ENCODE peak calls at places on chromosomes 3 and 15, in seven cellular contexts. C is body of pancreas; E is bronchial epithelial cell; X is activated B cell treated with CpG ODN at 0.5 μM for 24 hours; H is sigmoid colon; B is CD4-positive, alpha-beta T cell; I is ovary. D is an unnamed sample.

GRCh38 chr15:61051570-61052031 is 177.5 kb downstream of the RORA start:
- DNase-seq in B (no peak), C (peak), X (no peak), H (peak), E (peak), I (peak), D (no peak)

GRCh38 chr3:53065841-53066480 is 20.1 kb upstream of the SFMBT1 start:
- DNase-seq in E (no peak), I (peak), B (no peak), X (no peak), H (peak), C (no peak), D (no peak)

GRCh38 chr15:74635228-74635627 is 19.6 kb downstream of the CLK3 start:
- DNase-seq in X (peak), E (peak), C (peak), H (no peak), B (peak), I (peak), D (no peak)

GRCh38 chr3:55622733-55623132 is 135.6 kb upstream of the WNT5A start:
- DNase-seq in E (no peak), B (no peak), I (no peak), H (no peak), C (no peak), X (no peak), D (no peak)

GRCh38 chr3:37582117-37582516 is 279.6 kb upstream of the CTDSPL start:
- DNase-seq in B (no peak), H (no peak), X (no peak), I (no peak), C (no peak), E (no peak), D (no peak)

GRCh38 chr3:187025254-187025655 is 94.9 kb downstream of the ST6GAL1 start:
- DNase-seq in B (peak), C (no peak), I (no peak), E (no peak), H (no peak), X (no peak), D (no peak)

GRCh38 chr3:125437631-125438435 is 62.7 kb upstream of the ZNF148 start:
- DNase-seq in C (peak), I (peak), X (peak), B (peak), E (peak), H (peak), D (peak)

GRCh38 chr3:13262493-13263211 is 157.5 kb downstream of the NUP210 start:
- DNase-seq in B (no peak), I (no peak), E (no peak), C (no peak), X (no peak), H (no peak), D (no peak)

GRCh38 chr3:112405845-112406244 is 72.9 kb downstream of the CD200 start:
- DNase-seq in B (no peak), X (no peak), H (no peak), C (no peak), E (peak), I (no peak), D (no peak)

GRCh38 chr3:137282871-137283270 is 325.1 kb downstream of the IL20RB start:
- DNase-seq in X (no peak), B (no peak), C (no peak), E (no peak), H (no peak), I (no peak), D (no peak)

GRCh38 chr15:68252925-68253534 is 23.5 kb upstream of the CLN6 start:
- DNase-seq in C (peak), H (no peak), B (no peak), E (peak), X (no peak), I (peak), D (no peak)

GRCh38 chr15:101162701-101163483 is 89.0 kb downstream of the CHSY1 start:
- DNase-seq in X (no peak), B (no peak), H (peak), E (no peak), I (no peak), C (no peak), D (no peak)

GRCh38 chr15:42094512-42094963 is at the start of gene PLA2G4D:
- DNase-seq in C (no peak), X (no peak), H (no peak), I (no peak), E (peak), B (no peak), D (peak)

GRCh38 chr15:25862469-25863066 is 559 bp downstream of the ATP10A start:
- DNase-seq in E (peak), X (no peak), I (no peak), C (no peak), H (no peak), B (peak), D (no peak)

GRCh38 chr3:40043444-40043755 is 234.0 kb downstream of the MYRIP start:
- DNase-seq in H (no peak), B (no peak), X (no peak), E (peak), C (peak), I (no peak), D (no peak)

GRCh38 chr15:43927203-43927602 is 100.4 kb downstream of the WDR76 start:
- DNase-seq in H (no peak), E (no peak), C (no peak), X (no peak), I (no peak), B (no peak), D (no peak)

GRCh38 chr3:176769547-176770190 is 427.6 kb downstream of the TBL1XR1 start:
- DNase-seq in X (no peak), H (no peak), B (no peak), I (no peak), E (no peak), C (no peak), D (no peak)

GRCh38 chr3:152320201-152320617 is 51.5 kb downstream of the MBNL1 start:
- DNase-seq in E (no peak), H (no peak), C (no peak), B (no peak), I (no peak), X (no peak), D (no peak)

GRCh38 chr15:82624008-82624407 is 23.2 kb downstream of the CPEB1 start:
- DNase-seq in E (peak), H (no peak), I (no peak), X (no peak), C (no peak), B (no peak), D (no peak)

GRCh38 chr15:82625136-82625535 is 22.0 kb downstream of the CPEB1 start:
- DNase-seq in E (no peak), C (no peak), I (no peak), H (no peak), B (no peak), X (no peak), D (no peak)

GRCh38 chr15:82624438-82624837 is 22.7 kb downstream of the CPEB1 start:
- DNase-seq in H (no peak), B (no peak), E (no peak), C (no peak), X (no peak), I (no peak), D (no peak)

GRCh38 chr15:82621970-82622369 is 25.2 kb downstream of the CPEB1 start:
- DNase-seq in I (no peak), B (no peak), C (no peak), X (no peak), H (no peak), E (peak), D (no peak)
- TF ChIP-seq CTCF in I (no peak), B (no peak), C (no peak), X (no peak), H (no peak), E (peak), D (no peak)

DNA sequence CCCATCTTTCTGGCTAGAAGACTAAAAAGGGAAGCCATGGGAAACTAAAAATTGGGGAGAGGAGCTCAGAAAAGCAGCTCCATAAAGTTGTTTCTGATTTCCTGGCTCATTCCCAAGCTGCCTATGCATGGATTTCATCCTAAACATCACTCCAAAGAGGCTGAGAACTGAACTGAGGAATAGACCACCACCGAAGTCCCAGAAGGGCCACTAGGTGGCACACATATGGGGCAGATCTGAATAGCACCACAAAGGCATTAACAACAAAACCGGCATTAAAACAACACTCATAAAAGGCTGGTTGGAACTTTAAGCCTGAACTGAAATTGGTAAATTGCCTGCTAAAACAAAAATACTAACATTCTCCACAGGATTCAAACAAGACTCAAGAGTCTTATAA is 106.3 kb downstream of the PLD1 start:
- DNase-seq in I (no peak), X (no peak), C (peak), H (no peak), B (no peak), E (peak), D (no peak)
- TF ChIP-seq CTCF in I (no peak), X (no peak), C (peak), H (peak), B (peak), E (peak), D (peak)

DNA sequence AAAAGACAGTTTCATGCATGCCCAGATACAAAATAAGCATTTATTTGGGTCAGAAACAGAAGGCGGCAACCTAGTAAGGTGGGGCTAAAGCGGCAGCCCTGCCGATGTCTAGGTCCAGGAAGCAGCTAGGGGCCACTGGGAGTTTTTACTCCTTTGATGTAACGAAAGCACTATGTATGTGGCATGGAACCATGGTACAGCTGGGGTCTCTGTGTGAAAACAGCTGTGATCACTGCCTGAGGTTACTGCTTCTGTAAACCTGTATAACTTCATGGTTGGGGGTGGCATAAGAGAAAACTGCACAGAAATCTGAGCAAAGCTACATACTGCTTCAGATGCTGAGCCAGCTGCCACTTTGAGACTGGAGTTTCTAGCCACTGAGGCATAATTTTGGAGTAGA is 119.5 kb downstream of the ZNF280D start:
- DNase-seq in B (no peak), E (no peak), C (no peak), I (no peak), X (no peak), H (no peak), D (no peak)
- TF ChIP-seq CTCF in B (no peak), E (no peak), C (no peak), I (no peak), X (no peak), H (no peak), D (no peak)

DNA sequence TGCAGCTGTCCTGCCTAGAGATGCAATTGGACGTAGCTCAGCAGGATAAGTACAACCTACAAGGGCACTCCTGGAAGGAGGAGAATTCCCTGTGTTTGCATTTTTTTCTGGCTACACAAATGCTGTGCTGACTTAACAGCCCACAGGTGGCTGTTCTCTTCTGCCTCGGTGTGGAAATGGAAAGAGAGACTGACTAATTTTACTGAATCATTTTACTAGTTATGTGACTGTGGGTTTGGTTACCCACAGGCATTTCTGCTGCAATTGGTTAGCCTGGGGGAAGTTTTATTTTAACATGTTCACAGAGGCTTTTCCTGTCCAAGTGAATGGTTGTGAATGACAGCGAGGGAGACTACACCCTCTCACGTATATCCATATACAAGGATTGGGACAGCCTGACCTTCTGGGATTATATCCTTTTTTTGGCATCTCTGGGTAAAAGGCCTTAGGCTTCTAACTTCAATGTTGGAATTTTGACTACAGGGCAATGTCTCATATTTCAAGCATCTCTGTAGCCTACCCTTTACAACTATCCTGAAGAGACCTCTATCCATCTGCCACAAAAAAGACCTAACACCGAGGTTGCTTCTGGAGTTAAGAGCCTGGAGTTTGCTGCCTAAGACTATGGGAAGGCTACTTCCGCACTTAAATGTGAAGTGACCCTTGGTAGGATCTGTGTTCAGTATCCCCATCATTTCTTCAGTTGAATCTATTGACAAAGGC is 67.2 kb upstream of the TP63 start:
- DNase-seq in B (no peak), H (no peak), I (no peak), X (no peak), E (peak), C (no peak), D (peak)
- TF ChIP-seq CTCF in B (no peak), H (no peak), I (no peak), X (no peak), E (no peak), C (no peak), D (no peak)

GRCh38 chr15:56445746-56446145 is 19.2 kb downstream of the MNS1 start:
- DNase-seq in E (no peak), C (no peak), H (no peak), X (no peak), I (no peak), B (no peak), D (no peak)
- TF ChIP-seq CTCF in E (no peak), C (no peak), H (no peak), X (no peak), I (no peak), B (no peak), D (no peak)

DNA sequence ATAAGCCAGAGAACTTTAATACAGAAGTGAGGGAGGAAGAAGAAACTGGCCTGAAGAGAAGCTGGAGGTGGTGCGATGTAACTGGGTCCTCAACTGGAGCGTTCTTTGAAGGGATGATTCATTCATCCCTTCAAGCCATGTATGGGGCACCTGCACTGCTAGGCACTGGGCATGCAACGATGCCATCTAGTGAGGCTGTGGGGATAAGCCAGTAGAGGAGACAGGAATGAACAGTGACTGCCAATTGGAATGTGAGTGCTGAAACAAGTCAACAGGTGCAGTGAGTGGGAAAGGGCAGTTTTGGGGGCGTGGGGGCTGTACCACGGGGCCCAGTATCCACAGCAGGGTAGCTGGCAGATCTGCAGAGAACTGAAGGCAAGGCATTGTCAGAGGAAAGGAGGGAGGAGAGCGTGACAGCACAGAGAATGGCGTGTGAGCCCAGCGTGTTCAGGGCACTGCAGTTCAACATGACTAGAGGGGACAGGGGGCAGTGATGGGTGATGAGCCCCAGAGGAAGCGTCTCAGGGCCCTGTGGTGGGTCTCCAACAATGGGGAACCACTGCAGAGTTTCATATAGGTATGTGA is 3.8 kb upstream of the KIF23 start:
- DNase-seq in X (no peak), E (peak), H (no peak), C (no peak), B (no peak), I (no peak), D (no peak)
- TF ChIP-seq CTCF in X (no peak), E (peak), H (no peak), C (no peak), B (no peak), I (no peak), D (no peak)

DNA sequence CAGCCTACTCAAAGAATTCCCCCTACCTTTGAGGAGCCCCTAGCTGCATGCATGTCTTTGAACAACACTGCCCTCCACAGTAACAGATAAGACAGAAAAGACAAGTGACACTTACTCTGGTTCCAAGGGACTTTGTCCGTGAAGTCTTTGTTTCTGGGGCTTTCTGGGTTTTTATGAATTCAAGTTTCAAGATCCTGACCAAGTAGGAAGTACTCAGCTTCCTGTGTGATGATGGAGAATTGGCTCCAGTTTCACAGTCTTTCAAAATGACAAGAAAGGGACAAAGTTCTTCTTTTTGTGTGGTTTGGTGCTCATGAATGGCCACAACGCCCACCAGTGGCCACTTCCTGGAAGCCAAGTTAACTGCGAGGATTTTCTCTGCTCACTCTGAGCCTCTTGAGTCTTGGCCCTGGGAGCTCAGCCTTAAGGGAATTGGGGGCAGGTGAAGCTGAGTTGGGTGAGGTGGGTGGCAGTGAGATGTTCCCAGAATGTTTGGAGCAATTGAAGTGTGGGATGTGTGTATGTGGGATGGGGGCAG is at the start of gene CCR1:
- DNase-seq in B (no peak), E (peak), C (peak), X (no peak), H (no peak), I (no peak), D (peak)
- TF ChIP-seq CTCF in B (no peak), E (peak), C (no peak), X (no peak), H (no peak), I (no peak), D (peak)

GRCh38 chr15:56017511-56017910 is 24.1 kb upstream of the NEDD4 start:
- DNase-seq in X (no peak), E (no peak), B (no peak), C (no peak), H (no peak), I (no peak), D (no peak)

GRCh38 chr15:56019060-56019793 is 25.8 kb upstream of the NEDD4 start:
- DNase-seq in C (no peak), B (no peak), E (peak), H (no peak), I (no peak), X (no peak), D (no peak)

GRCh38 chr15:56019819-56020218 is 26.4 kb upstream of the NEDD4 start:
- DNase-seq in B (no peak), I (no peak), E (no peak), H (no peak), X (no peak), C (no peak), D (no peak)

GRCh38 chr15:56016281-56016680 is 22.9 kb upstream of the NEDD4 start:
- DNase-seq in B (no peak), H (no peak), X (no peak), C (no peak), E (no peak), I (no peak), D (no peak)

DNA sequence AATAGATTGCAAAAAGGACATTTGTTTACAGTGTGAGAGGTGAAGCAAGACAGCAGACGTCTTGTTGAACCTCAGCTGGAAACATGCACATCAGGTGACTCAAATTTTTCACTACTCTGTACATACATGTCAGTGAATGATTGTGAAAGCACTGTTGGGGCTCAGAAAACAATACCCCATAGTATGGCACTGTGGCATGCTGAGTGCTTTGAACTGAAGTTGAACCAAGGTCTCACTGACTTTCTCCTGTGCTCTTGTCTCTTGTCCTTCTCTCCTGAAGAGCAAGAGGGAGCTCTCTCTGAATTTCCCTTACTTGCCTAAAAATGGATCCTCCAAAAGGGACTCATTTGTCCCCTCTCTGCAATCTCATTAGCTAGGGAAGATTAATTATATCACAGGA is 24.5 kb upstream of the NEDD4 start:
- DNase-seq in H (no peak), X (no peak), B (no peak), E (peak), C (no peak), I (no peak), D (no peak)
- TF ChIP-seq CTCF in H (no peak), X (no peak), B (no peak), E (no peak), C (peak), I (no peak), D (no peak)

GRCh38 chr3:196988241-196989029 is 19.8 kb upstream of the PIGZ start:
- DNase-seq in B (no peak), C (peak), E (peak), H (peak), I (no peak), X (no peak), D (no peak)
- TF ChIP-seq CTCF in B (no peak), C (peak), E (peak), H (no peak), I (no peak), X (no peak), D (no peak)